ENCODE peak calls at places on chromosomes 5 and 9, in five cellular contexts. V is neural crest cell, O is cardiac muscle cell, P is fibroblast of the aortic adventitia, R is bronchial epithelial cell. D is an unnamed sample.

GRCh38 chr5:137039939-137040515 is 459.1 kb downstream of the SPOCK1 start:
- DNase-seq in P (no peak), V (no peak), R (no peak), O (no peak), D (peak)

GRCh38 chr5:5135957-5136676 is 4.0 kb upstream of the ADAMTS16 start:
- DNase-seq in O (no peak), P (no peak), V (no peak), R (peak), D (no peak)

GRCh38 chr5:167814828-167815227 is 476.6 kb upstream of the WWC1 start:
- DNase-seq in V (no peak), R (peak), P (peak), O (no peak), D (no peak)

GRCh38 chr5:22431406-22431805 is 421.7 kb downstream of the CDH12 start:
- DNase-seq in P (no peak), V (no peak), R (no peak), O (no peak), D (no peak)

GRCh38 chr9:32387256-32387655 is 2.8 kb downstream of the ACO1 start:
- DNase-seq in V (no peak), P (peak), O (no peak), R (no peak), D (no peak)

GRCh38 chr5:168327994-168328393 is 36.5 kb downstream of the WWC1 start:
- DNase-seq in V (no peak), P (peak), O (no peak), R (peak), D (no peak)

GRCh38 chr9:95197692-95198271 is 119.7 kb downstream of the FANCC start:
- DNase-seq in V (no peak), O (no peak), P (peak), R (peak), D (no peak)

GRCh38 chr5:32319392-32319791 is 6.7 kb upstream of the MTMR12 start:
- DNase-seq in R (no peak), P (no peak), V (no peak), O (no peak), D (no peak)

GRCh38 chr9:128550226-128550625 is 2.2 kb upstream of the SPTAN1 start:
- DNase-seq in O (no peak), V (no peak), R (no peak), P (no peak), D (no peak)

GRCh38 chr9:98641675-98642074 is 67.1 kb downstream of the GABBR2 start:
- DNase-seq in V (no peak), P (no peak), R (no peak), O (no peak), D (no peak)

GRCh38 chr5:124022966-124023365 is 511.0 kb downstream of the CSNK1G3 start:
- DNase-seq in P (no peak), V (no peak), O (no peak), R (no peak), D (no peak)

GRCh38 chr5:150137168-150137957 is 18.3 kb downstream of the PDGFRB start:
- DNase-seq in V (no peak), P (no peak), R (no peak), O (peak), D (no peak)

GRCh38 chr5:149680810-149681221 is 49.3 kb upstream of the PPARGC1B start:
- DNase-seq in P (no peak), V (no peak), R (no peak), O (peak), D (no peak)

GRCh38 chr9:38687389-38687842 is 32.5 kb downstream of the FAM240B start:
- DNase-seq in P (no peak), V (peak), R (peak), O (no peak), D (no peak)

GRCh38 chr5:173527671-173528070 is 88.8 kb downstream of the BOD1 start:
- DNase-seq in P (no peak), V (no peak), O (no peak), R (no peak), D (no peak)

GRCh38 chr5:21919417-21920022 is 933.6 kb downstream of the CDH12 start:
- DNase-seq in O (peak), V (peak), P (peak), R (peak), D (peak)

GRCh38 chr5:7565559-7565958 is 169.6 kb downstream of the ADCY2 start:
- DNase-seq in O (no peak), V (no peak), R (no peak), P (no peak), D (no peak)

GRCh38 chr9:2613730-2614271 is 7.8 kb upstream of the VLDLR start:
- DNase-seq in R (peak), O (no peak), P (no peak), V (no peak), D (no peak)

GRCh38 chr9:16869961-16870605 is 387 bp downstream of the BNC2 start:
- DNase-seq in P (no peak), O (peak), R (no peak), V (peak), D (peak)
- TF ChIP-seq CTCF in P (no peak), O (no peak), R (no peak), V (no peak), D (no peak)

GRCh38 chr5:52743012-52743411 is 44.7 kb upstream of the ITGA1 start:
- DNase-seq in P (no peak), V (no peak), R (no peak), O (no peak), D (no peak)
- TF ChIP-seq CTCF in P (no peak), V (no peak), R (no peak), O (no peak), D (no peak)

DNA sequence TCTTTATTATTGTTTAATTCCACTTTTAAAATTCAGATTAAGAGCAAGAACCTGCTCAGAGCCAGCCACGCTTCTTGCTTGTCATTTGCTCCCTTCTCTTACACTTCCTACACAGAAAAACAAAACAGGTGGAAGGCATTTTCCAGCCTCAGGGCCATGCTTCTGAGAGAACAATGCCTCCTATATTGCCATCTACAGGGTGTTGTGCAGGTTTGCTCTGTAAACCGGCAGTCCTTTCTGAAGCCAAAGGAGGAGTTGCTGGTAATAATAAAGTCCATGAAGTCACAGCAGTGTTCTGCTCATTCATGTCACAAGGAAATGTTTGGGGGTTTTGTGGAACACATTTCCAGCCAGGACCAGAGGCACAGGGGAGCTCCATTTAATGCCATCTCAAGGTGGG is 16.1 kb upstream of the PRLR start:
- DNase-seq in V (no peak), R (no peak), O (peak), P (no peak), D (no peak)
- TF ChIP-seq CTCF in V (peak), R (no peak), O (no peak), P (no peak), D (no peak)

GRCh38 chr5:66171349-66172344 is 27.5 kb downstream of the SREK1 start:
- DNase-seq in P (peak), R (peak), V (no peak), O (peak), D (no peak)
- TF ChIP-seq CTCF in P (peak), R (peak), V (peak), O (peak), D (peak)

DNA sequence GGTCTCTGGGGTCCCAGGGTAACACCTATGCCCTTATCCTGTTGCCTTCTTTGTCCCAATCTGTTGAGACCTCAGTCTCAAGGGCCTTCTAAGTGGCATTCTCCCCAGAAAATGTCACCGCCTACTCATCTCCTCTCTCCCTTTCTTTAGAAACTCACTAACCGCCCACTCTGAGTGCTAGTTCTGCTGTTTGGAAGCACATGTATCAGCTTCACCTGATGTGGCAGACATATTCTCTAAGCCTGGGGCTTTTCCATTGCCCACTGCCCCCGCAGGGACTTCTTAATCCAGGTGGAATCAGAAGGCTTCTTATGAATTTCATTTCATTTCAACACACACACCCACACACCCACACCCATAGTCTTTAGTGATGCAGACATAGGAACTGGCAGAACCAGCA is 165.1 kb downstream of the ASTN2 start:
- DNase-seq in V (no peak), P (no peak), O (no peak), R (no peak), D (no peak)
- TF ChIP-seq CTCF in V (no peak), P (no peak), O (no peak), R (no peak), D (no peak)

DNA sequence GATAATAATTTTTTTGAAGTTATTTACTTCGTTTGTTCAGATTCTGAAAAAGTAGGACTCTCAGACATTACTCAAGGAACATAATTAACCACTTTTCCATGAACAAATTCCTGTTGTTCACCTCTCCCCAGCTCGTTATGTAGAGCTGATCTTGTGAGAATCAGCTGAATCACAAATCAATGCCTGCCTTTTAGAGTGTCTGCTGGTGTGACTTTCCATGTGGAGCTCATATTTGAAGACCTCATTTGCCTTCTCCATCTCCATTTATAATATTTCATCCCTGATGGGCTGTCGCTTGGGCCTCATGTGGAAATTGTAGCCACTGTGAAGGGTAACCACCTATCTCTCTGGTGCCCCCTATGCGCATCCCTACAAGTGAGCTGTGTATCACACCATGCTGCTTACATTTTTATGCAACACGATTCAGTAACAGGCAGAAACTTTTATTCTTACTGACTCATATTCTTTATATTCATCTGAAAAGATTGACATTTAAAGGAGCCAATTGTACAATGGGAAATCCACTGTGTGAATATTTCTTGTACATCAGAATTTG is 111.3 kb downstream of the STK32A start:
- DNase-seq in V (no peak), R (no peak), O (no peak), P (no peak), D (no peak)
- TF ChIP-seq CTCF in V (no peak), R (no peak), O (no peak), P (no peak), D (no peak)

GRCh38 chr9:4620046-4620765 is 41.9 kb upstream of the PLPP6 start:
- DNase-seq in R (peak), P (no peak), O (no peak), V (no peak), D (no peak)

GRCh38 chr9:4617752-4618151 is 44.3 kb upstream of the PLPP6 start:
- DNase-seq in P (no peak), V (no peak), R (no peak), O (no peak), D (no peak)

GRCh38 chr9:4618700-4619099 is 43.4 kb upstream of the PLPP6 start:
- DNase-seq in R (no peak), O (no peak), V (no peak), P (no peak), D (no peak)

GRCh38 chr9:4620881-4621555 is 41.1 kb upstream of the PLPP6 start:
- DNase-seq in R (no peak), P (peak), V (no peak), O (no peak), D (no peak)

DNA sequence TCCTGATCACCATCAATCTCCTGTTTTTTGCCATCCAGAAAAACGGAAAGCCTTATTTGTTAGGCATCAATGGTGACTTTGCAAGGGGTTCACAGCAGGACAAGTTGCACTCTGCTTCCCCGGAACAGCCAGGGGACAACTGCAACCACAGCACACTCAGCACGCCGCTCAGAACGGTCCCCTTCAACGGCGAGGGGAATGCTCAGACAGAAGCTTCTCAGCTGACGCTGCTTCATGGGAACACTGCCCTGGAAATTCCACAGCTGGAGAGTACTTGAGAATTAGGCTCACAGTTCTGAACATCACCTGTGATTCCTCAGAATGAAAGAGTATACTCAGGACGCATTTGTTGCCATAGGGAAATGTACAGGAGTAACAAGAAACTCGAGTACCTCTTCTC is 40.1 kb upstream of the PLPP6 start:
- DNase-seq in O (no peak), P (no peak), R (no peak), V (no peak), D (no peak)
- TF ChIP-seq CTCF in O (no peak), P (no peak), R (no peak), V (no peak), D (no peak)

GRCh38 chr5:175614223-175614622 is 43.6 kb upstream of the HRH2 start:
- DNase-seq in P (no peak), O (no peak), R (no peak), V (no peak), D (no peak)

GRCh38 chr5:175616083-175616482 is 41.8 kb upstream of the HRH2 start:
- DNase-seq in V (no peak), P (no peak), R (no peak), O (no peak), D (no peak)

GRCh38 chr5:175620527-175620926 is 37.3 kb upstream of the HRH2 start:
- DNase-seq in R (no peak), V (no peak), O (no peak), P (no peak), D (no peak)

GRCh38 chr5:175621971-175622370 is 35.9 kb upstream of the HRH2 start:
- DNase-seq in P (no peak), R (no peak), V (no peak), O (no peak), D (no peak)

DNA sequence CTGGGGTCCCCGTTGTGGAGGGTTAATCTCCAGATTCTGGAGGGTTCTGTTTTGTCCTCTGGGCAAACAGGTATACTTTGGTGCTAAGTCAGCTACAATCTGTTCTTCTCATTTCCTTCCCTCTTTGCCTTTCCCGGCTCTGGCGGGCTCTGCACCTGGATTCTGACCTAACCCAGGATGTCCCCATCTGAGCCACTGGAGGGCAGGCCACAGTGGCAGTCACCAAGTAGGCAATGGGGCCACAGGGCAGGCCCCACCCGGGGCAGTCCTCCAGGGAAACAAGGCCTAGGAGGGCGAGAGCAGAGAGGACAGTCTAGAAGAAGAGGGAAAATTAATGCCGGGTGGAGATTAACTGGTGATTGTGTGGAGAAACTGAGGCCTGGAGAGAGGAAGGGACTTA is 40.4 kb upstream of the HRH2 start:
- DNase-seq in R (no peak), V (no peak), P (no peak), O (no peak), D (no peak)
- TF ChIP-seq CTCF in R (no peak), V (no peak), P (no peak), O (no peak), D (no peak)

GRCh38 chr9:108430655-108431054 is 425.1 kb downstream of the ACTL7B start:
- DNase-seq in R (no peak), V (no peak), P (no peak), O (no peak), D (no peak)

GRCh38 chr9:108434036-108434435 is 421.8 kb downstream of the ACTL7B start:
- DNase-seq in O (no peak), R (no peak), V (no peak), P (peak), D (no peak)

GRCh38 chr9:108436470-108436869 is 419.3 kb downstream of the ACTL7B start:
- DNase-seq in V (no peak), O (no peak), P (no peak), R (no peak), D (no peak)

GRCh38 chr9:108439967-108440366 is 415.8 kb downstream of the ACTL7B start:
- DNase-seq in O (no peak), V (no peak), R (peak), P (peak), D (no peak)

GRCh38 chr9:108434502-108434901 is 421.3 kb downstream of the ACTL7B start:
- DNase-seq in O (no peak), V (no peak), P (peak), R (no peak), D (no peak)
- TF ChIP-seq CTCF in O (no peak), V (no peak), P (no peak), R (no peak), D (no peak)